ENCODE peak calls at places on chromosomes 4 and X, in six cellular contexts. W, N, C, M, A and J are unnamed samples.

GRCh38 chr4:182434720-182435119 is 191.5 kb downstream of the TENM3 start:
- DNase-seq in W (no peak), N (no peak), C (no peak), M (no peak), A (no peak), J (no peak)

GRCh38 chr4:105343523-105343931 is 130.3 kb downstream of the PPA2 start:
- DNase-seq in W (no peak), N (no peak), C (no peak), M (peak), A (no peak), J (no peak)

GRCh38 chrX:150575415-150575814 is 7.0 kb downstream of the MTM1 start:
- DNase-seq in W (no peak), N (peak), C (no peak), M (no peak), A (no peak), J (no peak)

GRCh38 chr4:108950158-108950915 is 187.5 kb upstream of the ETNPPL start:
- DNase-seq in W (no peak), N (no peak), C (no peak), M (no peak), A (no peak), J (no peak)

GRCh38 chrX:45295587-45295986 is 94.9 kb upstream of the DIPK2B start:
- DNase-seq in W (peak), N (no peak), C (peak), M (peak), A (no peak), J (no peak)

GRCh38 chrX:54422168-54422567 is 18.0 kb upstream of the TSR2 start:
- DNase-seq in W (no peak), N (no peak), C (no peak), M (no peak), A (no peak), J (no peak)

GRCh38 chr4:105061136-105061696 is 85.5 kb upstream of the TET2 start:
- DNase-seq in W (no peak), N (peak), C (peak), M (peak), A (peak), J (no peak)

GRCh38 chr4:12319765-12320164 is 891.1 kb upstream of the HS3ST1 start:
- DNase-seq in W (no peak), N (no peak), C (no peak), M (no peak), A (no peak), J (no peak)

GRCh38 chrX:23857935-23858334 is 49.8 kb downstream of the APOO start:
- DNase-seq in W (no peak), N (no peak), C (no peak), M (no peak), A (no peak), J (no peak)

GRCh38 chr4:112947616-112948015 is 101.8 kb upstream of the ANK2 start:
- DNase-seq in W (no peak), N (no peak), C (no peak), M (no peak), A (no peak), J (no peak)

GRCh38 chr4:40940764-40941163 is 191.0 kb downstream of the NSUN7 start:
- DNase-seq in W (peak), N (no peak), C (no peak), M (no peak), A (no peak), J (no peak)

GRCh38 chr4:90234916-90235547 is 107.8 kb downstream of the CCSER1 start:
- DNase-seq in W (peak), N (no peak), C (no peak), M (no peak), A (no peak), J (peak)

GRCh38 chrX:114508836-114509235 is 75.0 kb upstream of the HTR2C start:
- DNase-seq in W (no peak), N (no peak), C (no peak), M (no peak), A (no peak), J (no peak)

GRCh38 chr4:75497133-75497532 is 17.1 kb downstream of the RCHY1 start:
- DNase-seq in W (no peak), N (no peak), C (no peak), M (no peak), A (no peak), J (no peak)

GRCh38 chr4:143352052-143352451 is 15.4 kb downstream of the GAB1 start:
- DNase-seq in W (no peak), N (no peak), C (peak), M (no peak), A (no peak), J (no peak)

GRCh38 chr4:165294907-165295306 is 32.6 kb upstream of the MSMO1 start:
- DNase-seq in W (no peak), N (peak), C (no peak), M (peak), A (peak), J (no peak)

GRCh38 chrX:39889704-39890103 is 208.1 kb downstream of the BCOR start:
- DNase-seq in W (no peak), N (no peak), C (no peak), M (no peak), A (no peak), J (no peak)

GRCh38 chr4:88582493-88582892 is 9.8 kb upstream of the HERC3 start:
- DNase-seq in W (no peak), N (no peak), C (no peak), M (no peak), A (no peak), J (no peak)

GRCh38 chrX:15465896-15466651 is 27.1 kb downstream of the PIR start:
- DNase-seq in W (no peak), N (no peak), C (no peak), M (no peak), A (peak), J (no peak)

GRCh38 chr4:166972071-166972470 is 262.2 kb downstream of the SPOCK3 start:
- DNase-seq in W (peak), N (no peak), C (no peak), M (peak), A (no peak), J (no peak)

GRCh38 chr4:88630756-88631155 is 38.5 kb downstream of the HERC3 start:
- DNase-seq in W (no peak), N (no peak), C (no peak), M (no peak), A (no peak), J (no peak)

GRCh38 chrX:13077168-13077567 is 32.7 kb upstream of the FAM9C start:
- DNase-seq in W (no peak), N (peak), C (no peak), M (no peak), A (no peak), J (no peak)

GRCh38 chr4:83639849-83640493 is 104.1 kb downstream of the GPAT3 start:
- DNase-seq in W (peak), N (peak), C (peak), M (peak), A (peak), J (peak)

GRCh38 chr4:48591372-48591771 is 101.3 kb downstream of the ZAR1 start:
- DNase-seq in W (no peak), N (no peak), C (no peak), M (no peak), A (no peak), J (no peak)

GRCh38 chrX:103423955-103424640 is 47.8 kb downstream of the BEX3 start:
- DNase-seq in W (no peak), N (no peak), C (no peak), M (peak), A (no peak), J (peak)

GRCh38 chr4:189533603-189534002 is 407.1 kb upstream of the FRG1 start:
- DNase-seq in W (no peak), N (no peak), C (no peak), M (no peak), A (no peak), J (no peak)

GRCh38 chr4:123449780-123450179 is 53.2 kb downstream of the SPRY1 start:
- DNase-seq in W (no peak), N (no peak), C (no peak), M (no peak), A (peak), J (no peak)

GRCh38 chrX:68935362-68935761 is 106.5 kb downstream of the EFNB1 start:
- DNase-seq in W (no peak), N (no peak), C (no peak), M (no peak), A (no peak), J (no peak)

GRCh38 chrX:10841579-10841978 is 221.2 kb upstream of the MID1 start:
- DNase-seq in W (no peak), N (no peak), C (no peak), M (peak), A (no peak), J (no peak)

GRCh38 chrX:83516597-83516996 is 8.5 kb downstream of the POU3F4 start:
- DNase-seq in W (no peak), N (no peak), C (no peak), M (no peak), A (no peak), J (no peak)

GRCh38 chr4:182837831-182838230 is 79.4 kb downstream of the DCTD start:
- DNase-seq in W (no peak), N (no peak), C (no peak), M (no peak), A (no peak), J (no peak)

GRCh38 chr4:185394568-185395254 is 1.0 kb downstream of the LRP2BP start:
- DNase-seq in W (no peak), N (no peak), C (no peak), M (no peak), A (peak), J (no peak)

GRCh38 chr4:145481942-145482208 is 222 bp downstream of the SMAD1 start:
- DNase-seq in W (no peak), N (peak), C (no peak), M (no peak), A (no peak), J (no peak)

GRCh38 chrX:111262086-111262485 is 8.2 kb downstream of the CAPN6 start:
- DNase-seq in W (no peak), N (no peak), C (no peak), M (no peak), A (no peak), J (no peak)

GRCh38 chr4:114019972-114020358 is 40.5 kb upstream of the ARSJ start:
- DNase-seq in W (no peak), N (no peak), C (no peak), M (no peak), A (no peak), J (no peak)

GRCh38 chrX:119069762-119070161 is 3.0 kb upstream of the CT47C1 start:
- DNase-seq in W (no peak), N (no peak), C (no peak), M (no peak), A (no peak), J (no peak)

GRCh38 chr4:80423553-80424224 is 88.2 kb downstream of the CFAP299 start:
- DNase-seq in W (no peak), N (no peak), C (no peak), M (no peak), A (no peak), J (no peak)